ENCODE peak calls at places on chromosome 12, in eight cellular contexts. L is stomach; X is pancreas; P is SJSA1; K is OCI-LY7; Y is CD8-positive, alpha-beta memory T cell; W is CD8-positive, alpha-beta T cell; V is GM23248. H is an unnamed sample. For H3K4me1, the result is how much of the 10 kb centered on the place peaks cover.

GRCh38 chr12:2691340-2692111 is 103.2 kb upstream of the FKBP4 start:
- DNase-seq in K (peak), X (peak), W (peak), L (no peak), V (no peak), Y (peak), P (no peak), H (peak)

GRCh38 chr12:78853231-78853630 is 11.3 kb upstream of the SYT1 start:
- DNase-seq in W (no peak), P (no peak), X (no peak), Y (no peak), L (no peak), V (no peak), K (no peak), H (no peak)

GRCh38 chr12:4153343-4153892 is 120.1 kb upstream of the CCND2 start:
- DNase-seq in L (no peak), X (no peak), Y (peak), K (peak), P (no peak), V (no peak), W (no peak), H (no peak)

GRCh38 chr12:11408096-11408495 is 12.7 kb upstream of the PRB2 start:
- DNase-seq in V (no peak), P (no peak), X (no peak), W (no peak), Y (no peak), K (no peak), L (no peak), H (no peak)

GRCh38 chr12:111444314-111444705 is 38.6 kb downstream of the SH2B3 start:
- DNase-seq in X (no peak), K (peak), Y (no peak), L (peak), V (no peak), P (no peak), W (no peak), H (no peak)

GRCh38 chr12:12333407-12333831 is 16.6 kb downstream of the MANSC1 start:
- DNase-seq in V (no peak), K (no peak), W (no peak), X (no peak), L (peak), Y (no peak), P (no peak), H (no peak)

GRCh38 chr12:94079965-94080683 is 68.3 kb upstream of the PLXNC1 start:
- DNase-seq in P (no peak), W (no peak), X (no peak), K (no peak), L (no peak), V (no peak), Y (no peak), H (no peak)

GRCh38 chr12:122319312-122319638 is 53.0 kb upstream of the VPS33A start:
- DNase-seq in L (no peak), V (no peak), X (no peak), P (no peak), Y (no peak), W (no peak), K (no peak), H (no peak)

GRCh38 chr12:47649381-47649780 is 56.4 kb downstream of the RPAP3 start:
- DNase-seq in P (no peak), W (no peak), K (no peak), Y (no peak), L (no peak), V (no peak), X (no peak), H (no peak)

GRCh38 chr12:116187158-116187511 is 90.4 kb downstream of the MED13L start:
- DNase-seq in X (no peak), K (no peak), L (no peak), V (no peak), P (no peak), W (no peak), Y (no peak), H (no peak)
- H3K4me3 ChIP-seq in X (no peak), K (no peak), L (no peak), V (no peak), P (no peak), W (no peak), Y (no peak), H (no peak)

GRCh38 chr12:108700833-108701450 is 30.4 kb downstream of the CORO1C start:
- DNase-seq in W (no peak), P (no peak), V (peak), K (no peak), X (no peak), Y (no peak), L (no peak), H (no peak)

GRCh38 chr12:108696111-108696995 is 35.0 kb downstream of the CORO1C start:
- DNase-seq in V (peak), X (no peak), K (no peak), L (no peak), W (no peak), P (peak), Y (no peak), H (no peak)

GRCh38 chr12:108696996-108697290 is 34.4 kb downstream of the CORO1C start:
- DNase-seq in K (no peak), W (no peak), X (no peak), Y (no peak), V (no peak), L (no peak), P (no peak), H (no peak)

GRCh38 chr12:108699955-108700563 is 31.3 kb downstream of the CORO1C start:
- DNase-seq in K (no peak), Y (no peak), L (no peak), X (no peak), V (peak), P (no peak), W (no peak), H (no peak)

GRCh38 chr12:108697905-108698304 is 33.4 kb downstream of the CORO1C start:
- DNase-seq in P (no peak), X (no peak), V (no peak), K (no peak), Y (no peak), W (no peak), L (no peak), H (no peak)
- H3K4me1 ChIP-seq in P (half or more), X (under half), V (half or more), K (under half), Y (under half), W (under half), L (half or more), H (under half)

GRCh38 chr12:51383281-51383905 is 7.8 kb downstream of the GALNT6 start:
- DNase-seq in P (no peak), V (no peak), W (no peak), K (peak), X (no peak), L (no peak), Y (no peak), H (peak)
- H3K4me3 ChIP-seq in P (no peak), V (no peak), W (no peak), K (no peak), X (no peak), L (no peak), Y (no peak), H (no peak)

GRCh38 chr12:108319277-108320234 is 19.6 kb downstream of the CMKLR1 start:
- DNase-seq in P (no peak), V (no peak), W (no peak), Y (peak), K (no peak), X (no peak), L (no peak), H (no peak)

GRCh38 chr12:108315486-108316105 is 23.5 kb downstream of the CMKLR1 start:
- DNase-seq in K (no peak), Y (no peak), V (no peak), P (no peak), L (no peak), X (no peak), W (no peak), H (no peak)

GRCh38 chr12:108316153-108316892 is 22.8 kb downstream of the CMKLR1 start:
- DNase-seq in K (no peak), X (no peak), Y (peak), L (no peak), V (no peak), W (no peak), P (no peak), H (no peak)

GRCh38 chr12:108318472-108319275 is 20.4 kb downstream of the CMKLR1 start:
- DNase-seq in K (no peak), L (no peak), P (no peak), W (no peak), Y (peak), V (no peak), X (no peak), H (no peak)

GRCh38 chr12:108317303-108318283 is 21.5 kb downstream of the CMKLR1 start:
- DNase-seq in V (no peak), K (no peak), P (no peak), X (no peak), L (no peak), Y (no peak), W (no peak), H (no peak)
- H3K4me1 ChIP-seq in V (under half), K (under half), P (under half), X (under half), L (under half), Y (under half), W (under half), H (under half)

GRCh38 chr12:27012982-27013255 is 1.3 kb downstream of the TM7SF3 start:
- DNase-seq in X (no peak), L (no peak), V (no peak), Y (no peak), P (no peak), W (no peak), K (no peak), H (no peak)

GRCh38 chr12:27014085-27014858 is at the start of gene TM7SF3:
- DNase-seq in P (peak), X (peak), Y (peak), V (peak), K (peak), L (peak), W (peak), H (peak)

GRCh38 chr12:27013606-27014084 is 539 bp downstream of the TM7SF3 start:
- DNase-seq in Y (no peak), P (peak), W (no peak), K (peak), X (no peak), V (peak), L (no peak), H (no peak)

GRCh38 chr12:27009926-27010325 is 4.3 kb downstream of the TM7SF3 start:
- DNase-seq in P (no peak), W (no peak), Y (no peak), L (no peak), V (no peak), X (no peak), K (peak), H (no peak)

DNA sequence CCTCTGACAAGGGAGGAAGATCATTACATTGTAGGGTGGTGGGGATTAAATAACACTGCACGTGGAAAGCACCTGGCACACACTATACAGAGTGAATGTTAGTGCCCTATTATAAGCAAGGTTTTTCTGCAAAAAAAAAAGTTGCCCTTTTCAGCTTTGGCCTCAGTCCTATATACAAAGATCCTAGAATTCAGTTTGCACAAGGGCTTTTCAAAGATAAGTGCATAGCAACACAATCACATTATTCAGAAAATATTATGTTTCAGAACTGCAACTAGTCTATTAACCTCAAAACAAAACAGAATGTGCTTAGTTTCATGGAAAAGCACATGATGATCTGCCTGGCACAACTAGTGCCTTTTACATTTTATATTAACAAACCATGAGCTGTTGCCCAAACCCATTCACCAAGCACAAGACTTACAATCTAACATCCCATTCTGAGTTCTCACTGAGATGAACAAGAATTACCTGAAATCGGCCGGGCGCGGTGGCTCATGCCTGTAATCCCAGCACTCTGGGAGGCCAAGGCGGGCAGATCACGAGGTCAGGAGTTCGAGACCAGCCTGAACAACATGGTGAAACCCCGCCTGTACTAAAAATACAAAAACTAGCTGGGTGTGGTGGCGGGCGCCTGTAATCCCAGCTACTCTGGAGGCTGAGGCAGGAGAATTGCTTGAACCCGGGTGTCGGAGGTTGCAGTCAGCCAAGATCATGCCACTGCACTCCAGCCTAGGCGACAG is 1.8 kb downstream of the TM7SF3 start:
- DNase-seq in W (no peak), V (no peak), Y (no peak), K (no peak), L (no peak), P (no peak), X (peak), H (no peak)
- H3K4me3 ChIP-seq in W (no peak), V (no peak), Y (no peak), K (peak), L (peak), P (no peak), X (no peak), H (no peak)

GRCh38 chr12:16587514-16587913 is 18.4 kb downstream of the LMO3 start:
- DNase-seq in X (no peak), V (no peak), Y (no peak), P (no peak), W (no peak), K (no peak), L (no peak), H (no peak)

GRCh38 chr12:16587110-16587453 is 18.9 kb downstream of the LMO3 start:
- DNase-seq in V (no peak), K (no peak), W (no peak), Y (no peak), P (no peak), L (no peak), X (no peak), H (no peak)

GRCh38 chr12:16586350-16587109 is 19.4 kb downstream of the LMO3 start:
- DNase-seq in L (no peak), V (peak), K (no peak), P (no peak), W (no peak), Y (no peak), X (no peak), H (no peak)

GRCh38 chr12:16590645-16591044 is 15.3 kb downstream of the LMO3 start:
- DNase-seq in V (no peak), X (no peak), Y (no peak), W (no peak), K (no peak), L (no peak), P (no peak), H (no peak)

DNA sequence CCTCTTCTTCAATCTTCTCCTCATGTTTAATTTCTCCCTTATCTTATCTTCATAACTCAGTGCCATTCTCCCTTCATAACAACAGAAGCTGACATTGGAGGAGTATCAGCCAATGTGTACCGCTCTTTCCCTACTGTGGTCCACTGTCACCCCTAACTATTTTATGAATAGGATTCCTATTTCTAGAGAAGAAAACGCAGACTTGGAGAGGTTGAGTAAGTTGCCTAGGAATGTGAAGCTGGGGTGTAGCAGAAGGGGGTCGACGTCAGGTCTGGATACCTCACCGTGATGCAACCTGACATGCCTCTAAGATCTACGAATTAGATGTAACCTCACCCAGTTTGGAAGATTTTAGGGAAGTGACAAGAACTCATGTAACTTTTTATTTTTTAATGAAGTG is 17.1 kb downstream of the LMO3 start:
- DNase-seq in L (no peak), P (no peak), W (no peak), X (no peak), V (no peak), K (no peak), Y (no peak), H (no peak)
- H3K4me1 ChIP-seq in L (under half), P (under half), W (under half), X (under half), V (under half), K (under half), Y (under half), H (under half)

GRCh38 chr12:81274619-81275018 is 196.7 kb downstream of the ACSS3 start:
- DNase-seq in V (peak), W (no peak), P (no peak), K (no peak), L (no peak), Y (no peak), X (no peak), H (no peak)
- H3K4me3 ChIP-seq in V (no peak), W (no peak), P (no peak), K (no peak), L (no peak), Y (no peak), X (no peak), H (no peak)

GRCh38 chr12:14259481-14260010 is 105.9 kb upstream of the ATF7IP start:
- DNase-seq in P (no peak), V (no peak), L (no peak), X (no peak), Y (no peak), K (no peak), W (no peak), H (no peak)
- H3K4me1 ChIP-seq in P (under half), V (under half), L (half or more), X (under half), Y (under half), K (half or more), W (under half), H (under half)

DNA sequence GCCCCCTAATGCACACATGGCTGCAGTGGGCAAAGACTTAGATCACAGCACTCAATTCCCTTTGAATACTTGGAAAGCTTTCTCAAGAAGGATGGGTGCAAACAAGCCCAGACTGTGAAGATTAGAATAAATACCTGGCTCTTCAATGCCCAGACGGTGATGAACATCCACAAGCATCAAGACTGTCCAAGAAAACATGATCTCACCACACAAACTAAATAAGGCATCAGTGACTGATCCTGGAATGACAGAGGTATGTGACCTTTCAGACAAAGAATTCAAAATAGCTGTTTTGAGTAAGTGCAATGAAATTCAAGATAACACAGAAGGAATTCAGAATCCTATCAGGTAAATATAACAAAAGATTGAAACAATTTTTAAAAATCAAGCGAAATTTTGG is 43.8 kb upstream of the ZDHHC17 start:
- DNase-seq in W (no peak), L (no peak), P (peak), Y (no peak), K (no peak), V (peak), X (no peak), H (no peak)
- H3K4me3 ChIP-seq in W (no peak), L (no peak), P (no peak), Y (no peak), K (no peak), V (no peak), X (no peak), H (no peak)

GRCh38 chr12:26800858-26801257 is 32.1 kb downstream of the ITPR2 start:
- DNase-seq in P (no peak), V (no peak), X (no peak), W (no peak), K (no peak), L (no peak), Y (no peak), H (no peak)
- H3K4me1 ChIP-seq in P (under half), V (under half), X (under half), W (under half), K (under half), L (under half), Y (under half), H (under half)

H was measured in naive thymus-derived CD4-positive, alpha-beta T cell.